ENCODE peak calls at places on chromosome 17, in six cellular contexts. One of them, this sample, is unnamed.
A peak's percentile ranks its signal among the peaks of the same experiment; 100 is the strongest.

GRCh38 chr17:60390881-60391418 is 983 bp downstream of the USP32 start:
- DNase-seq in NCI-H1694 treated with DMSO at 0.1 percent for 48 hours: peak; percentile 24
- DNase-seq in CD4-positive, alpha-beta T cell: no peak
- DNase-seq in SK-N-MC: no peak
- DNase-seq in stimulated activated CD4-positive, alpha-beta T cell treated with anti-CD3 and anti-CD28 coated beads, Interleukin-2, amount 100 ng/mL, for 48 hours: peak; percentile 24
- DNase-seq in IMR-90: peak; percentile 33
- DNase-seq in this sample: peak; percentile 54

GRCh38 chr17:38333635-38334295 is 10.0 kb downstream of the GPR179 start:
- DNase-seq in stimulated activated CD4-positive, alpha-beta T cell treated with anti-CD3 and anti-CD28 coated beads, Interleukin-2, amount 100 ng/mL, for 48 hours: peak; percentile 54
- DNase-seq in CD4-positive, alpha-beta T cell: no peak
- DNase-seq in SK-N-MC: no peak
- DNase-seq in IMR-90: no peak
- DNase-seq in NCI-H1694 treated with DMSO at 0.1 percent for 48 hours: peak; percentile 17
- DNase-seq in this sample: no peak

GRCh38 chr17:18916816-18917496 is 35.0 kb upstream of the SLC5A10 start:
- DNase-seq in IMR-90: peak; percentile 45
- DNase-seq in NCI-H1694 treated with DMSO at 0.1 percent for 48 hours: no peak
- DNase-seq in SK-N-MC: no peak
- DNase-seq in CD4-positive, alpha-beta T cell: no peak
- DNase-seq in stimulated activated CD4-positive, alpha-beta T cell treated with anti-CD3 and anti-CD28 coated beads, Interleukin-2, amount 100 ng/mL, for 48 hours: no peak
- DNase-seq in this sample: no peak

GRCh38 chr17:7997186-7997585 is 5.2 kb upstream of the GUCY2D start:
- DNase-seq in stimulated activated CD4-positive, alpha-beta T cell treated with anti-CD3 and anti-CD28 coated beads, Interleukin-2, amount 100 ng/mL, for 48 hours: peak; percentile 21
- DNase-seq in NCI-H1694 treated with DMSO at 0.1 percent for 48 hours: peak; percentile 50
- DNase-seq in SK-N-MC: no peak
- DNase-seq in CD4-positive, alpha-beta T cell: no peak
- DNase-seq in IMR-90: peak; percentile 36
- DNase-seq in this sample: no peak

GRCh38 chr17:74957935-74958549 is 14.5 kb downstream of the HID1 start:
- DNase-seq in IMR-90: peak; percentile 28
- DNase-seq in CD4-positive, alpha-beta T cell: peak; percentile 68
- DNase-seq in stimulated activated CD4-positive, alpha-beta T cell treated with anti-CD3 and anti-CD28 coated beads, Interleukin-2, amount 100 ng/mL, for 48 hours: peak; percentile 86
- DNase-seq in NCI-H1694 treated with DMSO at 0.1 percent for 48 hours: peak; percentile 44
- DNase-seq in SK-N-MC: no peak
- DNase-seq in this sample: peak; percentile 50

GRCh38 chr17:45771473-45771959 is 12.6 kb upstream of the CRHR1 start:
- DNase-seq in NCI-H1694 treated with DMSO at 0.1 percent for 48 hours: no peak
- DNase-seq in CD4-positive, alpha-beta T cell: no peak
- DNase-seq in stimulated activated CD4-positive, alpha-beta T cell treated with anti-CD3 and anti-CD28 coated beads, Interleukin-2, amount 100 ng/mL, for 48 hours: no peak
- DNase-seq in IMR-90: no peak
- DNase-seq in SK-N-MC: no peak
- DNase-seq in this sample: no peak

GRCh38 chr17:72466199-72466598 is 345.4 kb downstream of the SOX9 start:
- DNase-seq in NCI-H1694 treated with DMSO at 0.1 percent for 48 hours: no peak
- DNase-seq in CD4-positive, alpha-beta T cell: no peak
- DNase-seq in IMR-90: peak; percentile 88
- DNase-seq in stimulated activated CD4-positive, alpha-beta T cell treated with anti-CD3 and anti-CD28 coated beads, Interleukin-2, amount 100 ng/mL, for 48 hours: no peak
- DNase-seq in SK-N-MC: no peak
- DNase-seq in this sample: no peak

GRCh38 chr17:64323774-64324173 is 60.7 kb upstream of the TEX2 start:
- DNase-seq in IMR-90: no peak
- DNase-seq in stimulated activated CD4-positive, alpha-beta T cell treated with anti-CD3 and anti-CD28 coated beads, Interleukin-2, amount 100 ng/mL, for 48 hours: no peak
- DNase-seq in NCI-H1694 treated with DMSO at 0.1 percent for 48 hours: no peak
- DNase-seq in SK-N-MC: no peak
- DNase-seq in CD4-positive, alpha-beta T cell: no peak
- DNase-seq in this sample: no peak

GRCh38 chr17:30808785-30809286 is 15.7 kb downstream of the CRLF3 start:
- DNase-seq in CD4-positive, alpha-beta T cell: no peak
- DNase-seq in SK-N-MC: no peak
- DNase-seq in NCI-H1694 treated with DMSO at 0.1 percent for 48 hours: no peak
- DNase-seq in IMR-90: no peak
- DNase-seq in stimulated activated CD4-positive, alpha-beta T cell treated with anti-CD3 and anti-CD28 coated beads, Interleukin-2, amount 100 ng/mL, for 48 hours: no peak
- DNase-seq in this sample: no peak

GRCh38 chr17:47239663-47240374 is 13.8 kb upstream of the ITGB3 start:
- DNase-seq in IMR-90: peak; percentile 98
- DNase-seq in NCI-H1694 treated with DMSO at 0.1 percent for 48 hours: no peak
- DNase-seq in CD4-positive, alpha-beta T cell: no peak
- DNase-seq in SK-N-MC: peak; percentile 55
- DNase-seq in stimulated activated CD4-positive, alpha-beta T cell treated with anti-CD3 and anti-CD28 coated beads, Interleukin-2, amount 100 ng/mL, for 48 hours: no peak
- DNase-seq in this sample: peak; percentile 95

GRCh38 chr17:1107777-1108559 is 71.8 kb downstream of the ABR start:
- DNase-seq in NCI-H1694 treated with DMSO at 0.1 percent for 48 hours: no peak
- DNase-seq in stimulated activated CD4-positive, alpha-beta T cell treated with anti-CD3 and anti-CD28 coated beads, Interleukin-2, amount 100 ng/mL, for 48 hours: no peak
- DNase-seq in IMR-90: no peak
- DNase-seq in SK-N-MC: no peak
- DNase-seq in CD4-positive, alpha-beta T cell: no peak
- DNase-seq in this sample: no peak

GRCh38 chr17:6165806-6166205 is 95.6 kb downstream of the WSCD1 start:
- DNase-seq in CD4-positive, alpha-beta T cell: no peak
- DNase-seq in NCI-H1694 treated with DMSO at 0.1 percent for 48 hours: no peak
- DNase-seq in stimulated activated CD4-positive, alpha-beta T cell treated with anti-CD3 and anti-CD28 coated beads, Interleukin-2, amount 100 ng/mL, for 48 hours: no peak
- DNase-seq in SK-N-MC: no peak
- DNase-seq in IMR-90: no peak
- DNase-seq in this sample: no peak

GRCh38 chr17:78524870-78525510 is 52.2 kb downstream of the DNAH17 start:
- DNase-seq in IMR-90: no peak
- DNase-seq in NCI-H1694 treated with DMSO at 0.1 percent for 48 hours: no peak
- DNase-seq in CD4-positive, alpha-beta T cell: no peak
- DNase-seq in SK-N-MC: no peak
- DNase-seq in stimulated activated CD4-positive, alpha-beta T cell treated with anti-CD3 and anti-CD28 coated beads, Interleukin-2, amount 100 ng/mL, for 48 hours: no peak
- DNase-seq in this sample: no peak

GRCh38 chr17:19322129-19322505 is 40.4 kb downstream of the B9D1 start:
- DNase-seq in CD4-positive, alpha-beta T cell: no peak
- DNase-seq in SK-N-MC: no peak
- DNase-seq in stimulated activated CD4-positive, alpha-beta T cell treated with anti-CD3 and anti-CD28 coated beads, Interleukin-2, amount 100 ng/mL, for 48 hours: no peak
- DNase-seq in IMR-90: no peak
- DNase-seq in NCI-H1694 treated with DMSO at 0.1 percent for 48 hours: no peak
- DNase-seq in this sample: no peak

GRCh38 chr17:78535285-78536197 is 41.7 kb downstream of the DNAH17 start:
- DNase-seq in CD4-positive, alpha-beta T cell: no peak
- DNase-seq in IMR-90: no peak
- DNase-seq in SK-N-MC: no peak
- DNase-seq in stimulated activated CD4-positive, alpha-beta T cell treated with anti-CD3 and anti-CD28 coated beads, Interleukin-2, amount 100 ng/mL, for 48 hours: no peak
- DNase-seq in NCI-H1694 treated with DMSO at 0.1 percent for 48 hours: no peak
- DNase-seq in this sample: no peak

GRCh38 chr17:15957206-15957605 is 12.3 kb downstream of the ADORA2B start:
- DNase-seq in stimulated activated CD4-positive, alpha-beta T cell treated with anti-CD3 and anti-CD28 coated beads, Interleukin-2, amount 100 ng/mL, for 48 hours: peak; percentile 27
- DNase-seq in SK-N-MC: no peak
- DNase-seq in NCI-H1694 treated with DMSO at 0.1 percent for 48 hours: no peak
- DNase-seq in CD4-positive, alpha-beta T cell: no peak
- DNase-seq in IMR-90: no peak
- DNase-seq in this sample: peak; percentile 72

GRCh38 chr17:73010414-73010813 is 82.1 kb downstream of the SLC39A11 start:
- DNase-seq in IMR-90: no peak
- DNase-seq in SK-N-MC: no peak
- DNase-seq in CD4-positive, alpha-beta T cell: no peak
- DNase-seq in stimulated activated CD4-positive, alpha-beta T cell treated with anti-CD3 and anti-CD28 coated beads, Interleukin-2, amount 100 ng/mL, for 48 hours: no peak
- DNase-seq in NCI-H1694 treated with DMSO at 0.1 percent for 48 hours: no peak
- DNase-seq in this sample: no peak

GRCh38 chr17:59963738-59964454 is 644 bp downstream of the RNFT1 start:
- DNase-seq in NCI-H1694 treated with DMSO at 0.1 percent for 48 hours: no peak
- DNase-seq in SK-N-MC: no peak
- DNase-seq in stimulated activated CD4-positive, alpha-beta T cell treated with anti-CD3 and anti-CD28 coated beads, Interleukin-2, amount 100 ng/mL, for 48 hours: peak; percentile 45
- DNase-seq in IMR-90: peak; percentile 69
- DNase-seq in CD4-positive, alpha-beta T cell: peak; percentile 23
- DNase-seq in this sample: no peak

GRCh38 chr17:64281962-64282752 is 19.1 kb upstream of the TEX2 start:
- DNase-seq in IMR-90: peak; percentile 83
- DNase-seq in SK-N-MC: peak; percentile 42
- DNase-seq in stimulated activated CD4-positive, alpha-beta T cell treated with anti-CD3 and anti-CD28 coated beads, Interleukin-2, amount 100 ng/mL, for 48 hours: peak; percentile 54
- DNase-seq in NCI-H1694 treated with DMSO at 0.1 percent for 48 hours: peak; percentile 75
- DNase-seq in CD4-positive, alpha-beta T cell: peak; percentile 21
- DNase-seq in this sample: no peak

GRCh38 chr17:76685846-76686245 is 24.9 kb downstream of the MXRA7 start:
- DNase-seq in stimulated activated CD4-positive, alpha-beta T cell treated with anti-CD3 and anti-CD28 coated beads, Interleukin-2, amount 100 ng/mL, for 48 hours: no peak
- DNase-seq in NCI-H1694 treated with DMSO at 0.1 percent for 48 hours: no peak
- DNase-seq in CD4-positive, alpha-beta T cell: no peak
- DNase-seq in IMR-90: no peak
- DNase-seq in SK-N-MC: no peak
- DNase-seq in this sample: no peak

GRCh38 chr17:28598389-28598788 is 436 bp downstream of the SPAG5 start:
- DNase-seq in CD4-positive, alpha-beta T cell: no peak
- DNase-seq in IMR-90: no peak
- DNase-seq in SK-N-MC: no peak
- DNase-seq in stimulated activated CD4-positive, alpha-beta T cell treated with anti-CD3 and anti-CD28 coated beads, Interleukin-2, amount 100 ng/mL, for 48 hours: no peak
- DNase-seq in NCI-H1694 treated with DMSO at 0.1 percent for 48 hours: no peak
- DNase-seq in this sample: no peak